ENCODE peak calls at places on chromosomes 4 and X, in four cellular contexts. One of them, this sample, is unnamed.

GRCh38 chr4:5788144-5788543 is 77.1 kb downstream of the EVC start:
- DNase-seq in stimulated activated naive B cell treated with anti-CD40 and anti-IgM and Interleukin-4, amounts not matched to agents 10 μg/mL and 1 μg/mL and 100 μg/mL, for 72 hours: no peak
- DNase-seq in DND-41: no peak
- DNase-seq in posterior vena cava: peak
- DNase-seq in this sample: no peak

GRCh38 chr4:80362578-80363181 is 27.1 kb downstream of the CFAP299 start:
- DNase-seq in stimulated activated naive B cell treated with anti-CD40 and anti-IgM and Interleukin-4, amounts not matched to agents 10 μg/mL and 1 μg/mL and 100 μg/mL, for 72 hours: no peak
- DNase-seq in DND-41: peak
- DNase-seq in posterior vena cava: no peak
- DNase-seq in this sample: peak

GRCh38 chrX:139826065-139827044 is 106.5 kb downstream of the ATP11C start:
- DNase-seq in stimulated activated naive B cell treated with anti-CD40 and anti-IgM and Interleukin-4, amounts not matched to agents 10 μg/mL and 1 μg/mL and 100 μg/mL, for 72 hours: no peak
- DNase-seq in DND-41: no peak
- DNase-seq in posterior vena cava: no peak
- DNase-seq in this sample: no peak

GRCh38 chrX:70446380-70447350 is 2.0 kb downstream of the DLG3 start:
- DNase-seq in stimulated activated naive B cell treated with anti-CD40 and anti-IgM and Interleukin-4, amounts not matched to agents 10 μg/mL and 1 μg/mL and 100 μg/mL, for 72 hours: no peak
- DNase-seq in DND-41: no peak
- DNase-seq in posterior vena cava: no peak
- DNase-seq in this sample: no peak

GRCh38 chrX:133007458-133007857 is 49.0 kb upstream of the HS6ST2 start:
- DNase-seq in stimulated activated naive B cell treated with anti-CD40 and anti-IgM and Interleukin-4, amounts not matched to agents 10 μg/mL and 1 μg/mL and 100 μg/mL, for 72 hours: no peak
- DNase-seq in DND-41: no peak
- DNase-seq in posterior vena cava: no peak
- DNase-seq in this sample: no peak

GRCh38 chr4:111066447-111066846 is 443.6 kb upstream of the PITX2 start:
- DNase-seq in stimulated activated naive B cell treated with anti-CD40 and anti-IgM and Interleukin-4, amounts not matched to agents 10 μg/mL and 1 μg/mL and 100 μg/mL, for 72 hours: no peak
- DNase-seq in DND-41: no peak
- DNase-seq in posterior vena cava: no peak
- DNase-seq in this sample: no peak

GRCh38 chr4:140000232-140000631 is 153.8 kb downstream of the MAML3 start:
- DNase-seq in stimulated activated naive B cell treated with anti-CD40 and anti-IgM and Interleukin-4, amounts not matched to agents 10 μg/mL and 1 μg/mL and 100 μg/mL, for 72 hours: no peak
- DNase-seq in DND-41: no peak
- DNase-seq in posterior vena cava: no peak
- DNase-seq in this sample: no peak

GRCh38 chr4:40788338-40788737 is 38.6 kb downstream of the NSUN7 start:
- DNase-seq in stimulated activated naive B cell treated with anti-CD40 and anti-IgM and Interleukin-4, amounts not matched to agents 10 μg/mL and 1 μg/mL and 100 μg/mL, for 72 hours: no peak
- DNase-seq in DND-41: no peak
- DNase-seq in posterior vena cava: no peak
- DNase-seq in this sample: no peak

GRCh38 chr4:142707397-142707796 is 138.7 kb downstream of the INPP4B start:
- DNase-seq in stimulated activated naive B cell treated with anti-CD40 and anti-IgM and Interleukin-4, amounts not matched to agents 10 μg/mL and 1 μg/mL and 100 μg/mL, for 72 hours: no peak
- DNase-seq in DND-41: peak
- DNase-seq in posterior vena cava: no peak
- DNase-seq in this sample: no peak

GRCh38 chr4:6568689-6569332 is 6.2 kb upstream of the MAN2B2 start:
- DNase-seq in stimulated activated naive B cell treated with anti-CD40 and anti-IgM and Interleukin-4, amounts not matched to agents 10 μg/mL and 1 μg/mL and 100 μg/mL, for 72 hours: no peak
- DNase-seq in DND-41: no peak
- DNase-seq in posterior vena cava: no peak
- DNase-seq in this sample: no peak

GRCh38 chr4:8398347-8398746 is 42.2 kb downstream of the ACOX3 start:
- DNase-seq in stimulated activated naive B cell treated with anti-CD40 and anti-IgM and Interleukin-4, amounts not matched to agents 10 μg/mL and 1 μg/mL and 100 μg/mL, for 72 hours: no peak
- DNase-seq in DND-41: no peak
- DNase-seq in posterior vena cava: no peak
- DNase-seq in this sample: no peak

GRCh38 chrX:21993265-21993664 is 38.9 kb upstream of the PHEX start:
- DNase-seq in stimulated activated naive B cell treated with anti-CD40 and anti-IgM and Interleukin-4, amounts not matched to agents 10 μg/mL and 1 μg/mL and 100 μg/mL, for 72 hours: peak
- DNase-seq in DND-41: no peak
- DNase-seq in posterior vena cava: no peak
- DNase-seq in this sample: no peak

GRCh38 chr4:1216869-1217294 is 32.0 kb downstream of the CTBP1 start:
- DNase-seq in stimulated activated naive B cell treated with anti-CD40 and anti-IgM and Interleukin-4, amounts not matched to agents 10 μg/mL and 1 μg/mL and 100 μg/mL, for 72 hours: peak
- DNase-seq in DND-41: peak
- DNase-seq in posterior vena cava: no peak
- DNase-seq in this sample: no peak

GRCh38 chrX:74119016-74119910 is 184.7 kb upstream of the ZCCHC13 start:
- DNase-seq in stimulated activated naive B cell treated with anti-CD40 and anti-IgM and Interleukin-4, amounts not matched to agents 10 μg/mL and 1 μg/mL and 100 μg/mL, for 72 hours: no peak
- DNase-seq in DND-41: no peak
- DNase-seq in posterior vena cava: no peak
- DNase-seq in this sample: no peak

This sample was measured in NCI-H2227 treated with DMSO at 0.1 percent for 48 hours.